ENCODE peak calls at places on chromosome 15, in six cellular contexts. One of them, this sample, is unnamed.

GRCh38 chr15:64282701-64283100 is 73.3 kb downstream of the CSNK1G1 start:
- DNase-seq in tibial nerve: no peak
- DNase-seq in A549: no peak
- DNase-seq in cardiac muscle cell: peak
- DNase-seq in right lobe of liver: no peak
- DNase-seq in RWPE1: no peak
- DNase-seq in this sample: no peak

GRCh38 chr15:31171731-31172130 is 70.2 kb upstream of the TRPM1 start:
- DNase-seq in tibial nerve: no peak
- DNase-seq in RWPE1: no peak
- DNase-seq in cardiac muscle cell: no peak
- DNase-seq in A549: no peak
- DNase-seq in right lobe of liver: no peak
- DNase-seq in this sample: no peak

GRCh38 chr15:89665449-89666146 is 10.3 kb upstream of the KIF7 start:
- DNase-seq in A549: peak
- DNase-seq in RWPE1: peak
- DNase-seq in tibial nerve: peak
- DNase-seq in right lobe of liver: no peak
- DNase-seq in cardiac muscle cell: peak
- DNase-seq in this sample: peak

GRCh38 chr15:72758195-72758594 is 25.4 kb downstream of the ADPGK start:
- DNase-seq in tibial nerve: no peak
- DNase-seq in right lobe of liver: no peak
- DNase-seq in A549: peak
- DNase-seq in cardiac muscle cell: peak
- DNase-seq in RWPE1: peak
- DNase-seq in this sample: peak

GRCh38 chr15:89475688-89476087 is 20.7 kb downstream of the RHCG start:
- DNase-seq in RWPE1: no peak
- DNase-seq in cardiac muscle cell: no peak
- DNase-seq in A549: no peak
- DNase-seq in tibial nerve: no peak
- DNase-seq in right lobe of liver: peak
- DNase-seq in this sample: no peak

GRCh38 chr15:67024322-67024997 is 40.9 kb upstream of the SMAD3 start:
- DNase-seq in A549: peak
- DNase-seq in RWPE1: peak
- DNase-seq in cardiac muscle cell: peak
- DNase-seq in tibial nerve: peak
- DNase-seq in right lobe of liver: peak
- DNase-seq in this sample: peak

GRCh38 chr15:90249123-90249863 is at the start of gene TTLL13:
- DNase-seq in right lobe of liver: peak
- DNase-seq in RWPE1: peak
- DNase-seq in cardiac muscle cell: peak
- DNase-seq in tibial nerve: peak
- DNase-seq in A549: peak
- DNase-seq in this sample: peak

GRCh38 chr15:36449084-36449661 is 130.3 kb upstream of the CDIN1 start:
- DNase-seq in cardiac muscle cell: no peak
- DNase-seq in tibial nerve: no peak
- DNase-seq in right lobe of liver: no peak
- DNase-seq in A549: peak
- DNase-seq in RWPE1: no peak
- DNase-seq in this sample: peak

GRCh38 chr15:70781236-70781635 is 17.9 kb upstream of the UACA start:
- DNase-seq in A549: peak
- DNase-seq in cardiac muscle cell: no peak
- DNase-seq in tibial nerve: no peak
- DNase-seq in RWPE1: peak
- DNase-seq in right lobe of liver: no peak
- DNase-seq in this sample: no peak

GRCh38 chr15:44427756-44428724 is 611 bp downstream of the CTDSPL2 start:
- DNase-seq in tibial nerve: no peak
- DNase-seq in right lobe of liver: no peak
- DNase-seq in RWPE1: peak
- DNase-seq in A549: peak
- DNase-seq in cardiac muscle cell: peak
- DNase-seq in this sample: peak

GRCh38 chr15:69757186-69757585 is 304.6 kb downstream of the RPLP1 start:
- DNase-seq in tibial nerve: no peak
- DNase-seq in RWPE1: peak
- DNase-seq in right lobe of liver: no peak
- DNase-seq in cardiac muscle cell: no peak
- DNase-seq in A549: no peak
- DNase-seq in this sample: no peak

GRCh38 chr15:65980824-65981456 is 111.6 kb downstream of the RAB11A start:
- DNase-seq in right lobe of liver: no peak
- DNase-seq in RWPE1: peak
- DNase-seq in A549: peak
- DNase-seq in tibial nerve: peak
- DNase-seq in cardiac muscle cell: peak
- DNase-seq in this sample: peak

DNA sequence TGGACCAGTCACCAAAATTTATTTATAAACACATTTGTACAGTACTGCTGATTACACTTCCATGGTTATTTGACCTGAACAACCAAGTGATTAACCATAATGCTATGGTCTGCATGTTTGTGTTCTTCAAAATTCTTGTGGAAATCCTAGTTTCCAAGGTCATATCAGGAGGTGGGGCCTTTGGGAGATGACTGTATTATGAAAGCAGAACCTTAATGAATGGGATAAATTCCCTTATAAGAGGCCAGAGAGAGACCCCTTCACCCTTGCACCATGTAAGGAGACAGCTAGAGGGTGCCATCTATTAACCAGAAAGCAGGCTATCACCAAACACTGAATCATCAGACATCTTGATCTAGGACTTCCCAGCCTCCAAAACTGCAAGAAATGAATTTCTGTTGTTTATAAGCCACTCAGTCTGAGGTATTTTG is 1.9 kb downstream of the SCAPER start:
- DNase-seq in cardiac muscle cell: peak
- DNase-seq in right lobe of liver: no peak
- DNase-seq in A549: peak
- DNase-seq in tibial nerve: no peak
- DNase-seq in RWPE1: no peak
- DNase-seq in this sample: peak
- H3K27ac ChIP-seq in cardiac muscle cell: no peak
- H3K27ac ChIP-seq in right lobe of liver: peak
- H3K27ac ChIP-seq in A549: no peak
- H3K27ac ChIP-seq in tibial nerve: no peak
- H3K27ac ChIP-seq in RWPE1: no peak
- H3K27ac ChIP-seq in this sample: peak

GRCh38 chr15:76994496-76994895 is 430 bp upstream of the PSTPIP1 start:
- DNase-seq in right lobe of liver: peak
- DNase-seq in A549: no peak
- DNase-seq in tibial nerve: no peak
- DNase-seq in RWPE1: no peak
- DNase-seq in cardiac muscle cell: no peak
- DNase-seq in this sample: no peak
- H3K27ac ChIP-seq in right lobe of liver: no peak
- H3K27ac ChIP-seq in A549: no peak
- H3K27ac ChIP-seq in tibial nerve: no peak
- H3K27ac ChIP-seq in RWPE1: peak
- H3K27ac ChIP-seq in cardiac muscle cell: no peak
- H3K27ac ChIP-seq in this sample: no peak

GRCh38 chr15:60660290-60661051 is 181.5 kb upstream of the ICE2 start:
- DNase-seq in right lobe of liver: no peak
- DNase-seq in cardiac muscle cell: peak
- DNase-seq in RWPE1: peak
- DNase-seq in A549: no peak
- DNase-seq in tibial nerve: peak
- DNase-seq in this sample: peak
- H3K27ac ChIP-seq in right lobe of liver: peak
- H3K27ac ChIP-seq in cardiac muscle cell: no peak
- H3K27ac ChIP-seq in RWPE1: no peak
- H3K27ac ChIP-seq in A549: no peak
- H3K27ac ChIP-seq in tibial nerve: no peak
- H3K27ac ChIP-seq in this sample: no peak

DNA sequence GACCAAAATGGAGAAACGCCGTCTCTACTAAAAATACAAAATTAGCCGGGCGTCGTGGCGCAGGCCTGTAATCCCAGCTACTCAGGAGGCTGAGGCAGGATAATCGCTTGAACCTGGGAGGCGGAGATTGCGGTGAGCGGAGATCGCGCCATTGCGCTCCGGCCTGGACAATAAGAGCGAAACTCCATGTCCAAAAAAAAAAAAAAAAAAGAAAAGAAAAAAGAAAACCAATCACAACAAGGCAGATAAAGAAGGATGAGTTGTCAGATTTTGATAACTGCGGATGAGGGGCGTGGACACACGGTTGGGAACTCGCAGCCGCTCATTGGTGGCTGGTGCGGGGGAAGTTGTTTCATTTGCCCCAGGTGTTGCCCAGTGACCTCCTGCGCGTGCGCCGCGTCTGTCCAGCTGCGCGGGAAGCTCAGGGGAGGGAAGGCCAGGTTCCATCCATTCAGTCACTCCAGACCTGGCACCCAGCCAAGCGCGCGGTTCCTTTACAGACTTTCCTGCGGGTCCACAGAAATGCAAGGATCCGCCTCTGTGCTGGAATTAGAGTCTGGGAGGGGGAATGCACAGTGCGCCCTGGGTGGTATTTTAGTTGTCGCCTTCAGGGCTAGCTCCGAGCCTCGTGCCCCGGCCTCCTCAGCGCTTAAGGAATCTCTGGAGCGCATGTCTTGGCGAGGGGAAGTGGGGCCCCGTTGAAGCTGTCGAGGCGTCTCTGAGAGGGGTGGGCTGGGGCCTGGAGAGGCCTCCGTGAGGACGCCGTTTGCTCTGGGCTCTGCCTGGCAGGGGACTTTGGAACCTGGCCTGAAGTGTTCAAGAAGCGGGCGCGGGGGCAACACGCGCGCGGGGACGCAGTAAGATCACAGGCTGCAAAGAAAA is 708 bp upstream of the GCHFR start:
- DNase-seq in right lobe of liver: peak
- DNase-seq in tibial nerve: peak
- DNase-seq in A549: peak
- DNase-seq in RWPE1: peak
- DNase-seq in cardiac muscle cell: peak
- DNase-seq in this sample: peak
- H3K27ac ChIP-seq in right lobe of liver: peak
- H3K27ac ChIP-seq in tibial nerve: no peak
- H3K27ac ChIP-seq in A549: peak
- H3K27ac ChIP-seq in RWPE1: peak
- H3K27ac ChIP-seq in cardiac muscle cell: peak
- H3K27ac ChIP-seq in this sample: peak

GRCh38 chr15:78059110-78059839 is 18.2 kb downstream of the TBC1D2B start:
- DNase-seq in A549: no peak
- DNase-seq in tibial nerve: no peak
- DNase-seq in RWPE1: no peak
- DNase-seq in right lobe of liver: no peak
- DNase-seq in cardiac muscle cell: no peak
- DNase-seq in this sample: no peak
- H3K27ac ChIP-seq in A549: no peak
- H3K27ac ChIP-seq in tibial nerve: peak
- H3K27ac ChIP-seq in RWPE1: no peak
- H3K27ac ChIP-seq in right lobe of liver: peak
- H3K27ac ChIP-seq in cardiac muscle cell: no peak
- H3K27ac ChIP-seq in this sample: peak

This sample was measured in hepatocyte.